ENCODE peak calls at places on chromosome 17, in four cellular contexts. P is A673, D is ascending aorta, V is testis. S is an unnamed sample.

GRCh38 chr17:31413871-31414589 is 22.6 kb downstream of the RAB11FIP4 start:
- DNase-seq in V (no peak), P (no peak), D (no peak), S (no peak)

GRCh38 chr17:28954886-28955285 is 3.6 kb upstream of the PHF12 start:
- DNase-seq in P (no peak), V (no peak), D (no peak), S (no peak)

GRCh38 chr17:57783338-57783742 is 38.2 kb upstream of the CCDC182 start:
- DNase-seq in P (peak; percentile 92), V (peak; percentile 80), D (peak; percentile 81), S (peak; percentile 40)

GRCh38 chr17:42409467-42410351 is 13.3 kb downstream of the CAVIN1 start:
- DNase-seq in D (peak; percentile 95), P (no peak), V (no peak), S (peak; percentile 96)

GRCh38 chr17:14699569-14700190 is 398.8 kb downstream of the HS3ST3B1 start:
- DNase-seq in V (no peak), P (no peak), D (no peak), S (no peak)

GRCh38 chr17:18981642-18982424 is 22.7 kb downstream of the FAM83G start:
- DNase-seq in D (no peak), P (peak; percentile 25), V (no peak), S (no peak)

GRCh38 chr17:933168-934083 is 46.1 kb downstream of the NXN start:
- DNase-seq in P (peak; percentile 37), D (no peak), V (peak; percentile 26), S (no peak)

GRCh38 chr17:50043290-50044148 is 12.4 kb upstream of the ITGA3 start:
- DNase-seq in V (no peak), D (peak; percentile 81), P (no peak), S (no peak)

GRCh38 chr17:31907342-31907975 is 6.0 kb upstream of the UTP6 start:
- DNase-seq in P (peak; percentile 5), D (peak; percentile 70), V (peak; percentile 55), S (no peak)

GRCh38 chr17:39753514-39754160 is 15.9 kb downstream of the GRB7 start:
- DNase-seq in V (peak; percentile 53), D (no peak), P (peak; percentile 19), S (no peak)

GRCh38 chr17:39754161-39754957 is 16.6 kb downstream of the GRB7 start:
- DNase-seq in P (peak; percentile 85), D (peak; percentile 96), V (peak; percentile 90), S (peak; percentile 85)

GRCh38 chr17:39756376-39757079 is 18.8 kb downstream of the GRB7 start:
- DNase-seq in D (no peak), V (no peak), P (no peak), S (no peak)

GRCh38 chr17:39755550-39756375 is 18.0 kb downstream of the GRB7 start:
- DNase-seq in P (no peak), D (no peak), V (no peak), S (no peak)

GRCh38 chr17:39754958-39755549 is 17.3 kb downstream of the GRB7 start:
- DNase-seq in P (no peak), V (peak; percentile 42), D (no peak), S (no peak)
- H3K4me3 ChIP-seq in P (peak overlapping the region; percentile 50), V (peak overlapping the region; percentile 74), D (peak overlapping the region; percentile 80), S (peak overlapping the region; percentile 85)

DNA sequence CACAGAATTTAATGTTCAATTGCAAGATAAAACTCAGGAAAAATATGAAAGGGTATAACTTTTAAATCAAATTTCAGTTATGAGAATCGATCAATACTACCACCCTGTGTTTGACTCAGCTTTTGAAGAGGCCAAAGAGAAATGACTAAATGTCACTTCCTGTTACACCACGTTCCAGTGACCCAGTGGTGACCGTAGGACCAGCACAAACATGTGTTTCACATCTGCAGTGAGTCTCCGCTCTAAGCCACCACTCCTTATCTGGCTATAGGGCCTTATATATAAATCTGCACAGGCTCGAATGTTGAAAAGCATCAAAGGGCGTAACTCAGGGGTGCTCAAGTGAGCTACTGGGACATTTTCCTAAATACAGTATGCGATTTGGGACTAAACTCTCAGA is 36.1 kb downstream of the CYB5D2 start:
- DNase-seq in V (no peak), D (no peak), P (no peak), S (no peak)
- H3K36me3 ChIP-seq in V (no peaks in the 10 kb centered on the region), D (peaks cover 90% of the 10 kb centered on the region), P (peaks cover 73% of the 10 kb centered on the region), S (peaks cover 94% of the 10 kb centered on the region)

GRCh38 chr17:45021607-45022287 is 29.7 kb downstream of the DCAKD start:
- DNase-seq in D (peak; percentile 76), P (peak; percentile 60), V (peak; percentile 60), S (peak; percentile 23)
- H3K4me3 ChIP-seq in D (peak overlapping the region; percentile 68), P (peak overlapping the region; percentile 36), V (peak overlapping the region; percentile 44), S (peak overlapping the region; percentile 50)

GRCh38 chr17:75915268-75915667 is 10.6 kb upstream of the MRPL38 start:
- DNase-seq in P (no peak), D (no peak), V (no peak), S (no peak)
- H3K36me3 ChIP-seq in P (peaks cover 15% of the 10 kb centered on the region), D (peaks cover 8% of the 10 kb centered on the region), V (no peaks in the 10 kb centered on the region), S (peaks cover 7% of the 10 kb centered on the region)

DNA sequence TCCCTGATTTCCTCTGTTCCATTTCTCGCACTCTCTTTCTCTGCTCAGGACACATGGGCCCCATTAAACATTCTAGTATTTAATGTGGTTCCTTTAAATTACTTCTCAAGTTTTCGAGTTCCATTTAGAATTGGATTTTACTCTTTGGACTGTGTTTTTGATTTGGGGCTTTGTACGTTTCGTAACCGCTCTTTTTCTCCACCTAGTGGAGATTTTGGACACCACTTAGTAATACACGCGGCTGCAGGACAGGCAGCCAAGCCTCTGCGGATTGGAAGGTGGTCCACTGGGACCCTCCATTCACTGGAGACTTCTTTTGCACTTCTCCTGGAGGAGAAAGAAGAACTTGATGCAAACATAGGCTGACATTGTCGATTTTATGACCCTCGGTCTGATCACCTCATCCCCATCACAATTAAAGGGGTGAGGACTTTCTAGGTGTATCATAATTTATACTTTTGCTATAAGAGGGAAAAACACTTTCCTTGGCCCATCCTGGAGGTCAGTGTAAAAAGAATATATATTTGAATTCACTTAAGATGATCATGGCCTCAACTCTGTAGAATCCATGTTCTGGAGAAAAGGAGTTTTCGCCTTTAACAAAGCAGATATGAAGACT is 85.8 kb downstream of the NOG start:
- DNase-seq in D (no peak), P (peak; percentile 56), V (no peak), S (no peak)
- H3K4me3 ChIP-seq in D (peak overlapping the region; percentile 52), P (peak overlapping the region; percentile 36), V (no peak overlapping the region), S (peak overlapping the region; percentile 35)

GRCh38 chr17:71613996-71614395 is 506.8 kb upstream of the SOX9 start:
- DNase-seq in P (no peak), D (no peak), V (no peak), S (no peak)
- H3K36me3 ChIP-seq in P (no peaks in the 10 kb centered on the region), D (no peaks in the 10 kb centered on the region), V (no peaks in the 10 kb centered on the region), S (no peaks in the 10 kb centered on the region)

DNA sequence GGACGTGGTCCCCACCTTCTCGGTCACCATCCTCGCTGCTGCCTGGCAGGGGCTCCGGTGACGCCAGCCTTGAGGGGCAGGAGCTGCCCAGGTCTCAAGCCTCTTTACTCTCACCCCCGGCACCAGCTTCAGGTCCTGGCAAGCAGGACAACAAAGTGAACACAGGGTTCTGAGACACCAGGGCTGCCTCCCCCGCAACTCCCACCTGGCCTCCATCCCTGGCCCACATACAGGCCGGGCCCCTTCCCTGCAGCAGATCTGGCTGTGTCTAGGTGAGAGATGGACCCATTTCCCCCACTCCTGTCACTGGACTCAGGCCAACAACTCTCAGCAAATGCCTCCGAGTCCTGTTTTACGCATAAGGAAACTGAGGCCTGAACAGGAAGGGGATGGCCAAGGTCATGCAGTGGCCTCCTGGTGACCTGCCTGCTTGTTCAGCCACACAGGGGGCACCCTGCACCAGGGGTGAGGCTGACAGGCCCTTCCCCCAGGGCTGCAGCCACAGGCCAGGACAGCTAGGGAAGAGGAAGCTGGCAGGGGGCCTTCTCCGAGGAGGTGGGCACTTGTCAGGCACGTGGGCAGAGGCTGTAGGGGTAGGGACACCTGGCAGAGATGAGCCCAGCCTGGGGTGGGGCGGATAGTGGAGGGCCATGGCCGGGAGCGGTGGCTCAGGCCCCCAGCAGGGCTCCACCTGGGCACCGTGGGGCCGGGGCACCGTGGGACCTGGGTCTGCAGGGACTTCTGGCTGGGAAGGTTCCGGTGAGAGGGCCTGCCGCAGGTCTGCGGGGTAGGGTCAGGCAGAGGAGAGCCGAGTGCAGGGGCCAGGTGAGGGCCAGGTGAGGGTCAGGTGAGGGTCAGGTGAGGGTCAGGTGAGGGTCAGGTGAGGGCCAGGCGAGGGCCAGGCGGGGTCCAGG is 46.7 kb upstream of the PVALEF start:
- DNase-seq in V (no peak), P (no peak), D (no peak), S (no peak)
- H3K4me3 ChIP-seq in V (no peak overlapping the region), P (peak overlapping the region; percentile 55), D (no peak overlapping the region), S (no peak overlapping the region)

DNA sequence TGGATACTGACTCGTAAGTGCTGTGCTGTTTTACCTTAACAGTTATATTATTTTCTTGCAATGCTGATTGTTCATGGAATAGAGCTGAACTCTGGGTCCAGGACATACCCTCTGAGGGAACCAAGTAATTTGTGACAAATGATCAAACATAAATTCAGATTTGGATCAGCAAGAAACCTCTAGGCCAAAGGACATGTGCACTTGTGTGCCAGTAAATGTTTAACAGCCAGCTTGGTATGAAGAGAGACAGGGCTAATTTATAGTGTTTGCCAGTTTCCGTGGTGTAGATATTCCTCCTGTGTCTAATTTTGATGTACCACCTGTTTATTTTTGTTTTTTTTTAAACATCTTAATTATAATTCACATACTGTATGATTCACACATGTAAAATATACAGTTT is 30.8 kb upstream of the MRC2 start:
- DNase-seq in D (no peak), P (no peak), V (no peak), S (no peak)
- H3K36me3 ChIP-seq in D (peaks cover 25% of the 10 kb centered on the region), P (peaks cover 40% of the 10 kb centered on the region), V (no peaks in the 10 kb centered on the region), S (no peaks in the 10 kb centered on the region)

GRCh38 chr17:76700290-76700626 is 10.5 kb downstream of the MXRA7 start:
- DNase-seq in D (no peak), P (no peak), V (no peak), S (no peak)

GRCh38 chr17:76697702-76698465 is 12.9 kb downstream of the MXRA7 start:
- DNase-seq in D (no peak), V (peak; percentile 54), P (peak; percentile 81), S (no peak)

GRCh38 chr17:76702941-76703637 is 7.7 kb downstream of the MXRA7 start:
- DNase-seq in D (no peak), P (no peak), V (peak; percentile 54), S (no peak)

GRCh38 chr17:76701471-76701967 is 9.2 kb downstream of the MXRA7 start:
- DNase-seq in D (no peak), P (no peak), V (no peak), S (no peak)

GRCh38 chr17:76700627-76701470 is 9.9 kb downstream of the MXRA7 start:
- DNase-seq in D (peak; percentile 90), P (no peak), V (peak; percentile 67), S (peak; percentile 79)
- H3K4me3 ChIP-seq in D (peak overlapping the region; percentile 59), P (no peak overlapping the region), V (no peak overlapping the region), S (peak overlapping the region; percentile 55)

DNA sequence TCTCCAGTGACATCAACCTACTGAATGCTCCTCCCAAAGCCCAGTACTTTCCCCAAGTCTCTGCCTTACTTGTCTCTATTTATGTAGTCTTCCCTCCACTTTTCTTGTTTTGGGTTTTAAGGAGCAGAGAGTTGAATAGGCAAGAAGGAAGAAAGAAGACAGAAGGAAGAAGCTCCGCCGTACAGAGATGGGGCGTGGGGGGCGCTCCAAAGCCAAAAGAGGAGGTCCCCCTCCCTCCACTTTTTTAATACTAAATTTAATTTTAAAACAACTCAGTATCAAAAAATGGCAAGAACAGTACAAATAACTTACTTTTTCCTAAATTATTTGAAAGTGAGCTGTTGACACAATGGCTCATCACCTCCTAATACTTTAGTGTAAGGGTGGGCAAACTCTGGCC is 4.6 kb downstream of the EFTUD2 start:
- DNase-seq in D (no peak), P (no peak), V (no peak), S (no peak)
- H3K36me3 ChIP-seq in D (peaks cover 28% of the 10 kb centered on the region), P (peaks cover 5% of the 10 kb centered on the region), V (no peaks in the 10 kb centered on the region), S (peaks cover 31% of the 10 kb centered on the region)

S was measured in gastrocnemius medialis.